ENCODE peak calls at places on chromosomes 6 and 20, in ten cellular contexts. A is stimulated activated CD4-positive, alpha-beta T cell treated with anti-CD3 and anti-CD28 coated beads, Interleukin-2, amount 100 ng/mL, for 48 hours; R is activated CD4-positive, alpha-beta T cell treated with anti-CD3 and anti-CD28 coated beads, Interleukin-2, amount 50 U/mL, for 24 hours; G is activated naive CD4-positive, alpha-beta T cell treated with Interleukin-2 at 50 U/mL for 16 hours; E is T-helper 9 cell; F is Right ventricle myocardium superior; M is NCI-H1105; Q is fibroblast of the aortic adventitia; Y is heart right ventricle; B is GM23248. T is an unnamed sample.

GRCh38 chr6:156563710-156564109 is 213.5 kb upstream of the ARID1B start:
- DNase-seq in B (no peak), R (no peak), G (no peak), F (no peak), M (peak), E (no peak), Q (no peak), Y (no peak), A (no peak), T (no peak)

GRCh38 chr6:108671790-108672189 is 111.1 kb downstream of the FOXO3 start:
- DNase-seq in A (no peak), Y (no peak), M (no peak), Q (no peak), F (no peak), E (no peak), B (no peak), R (no peak), G (no peak), T (no peak)

GRCh38 chr6:70686548-70687133 is 19.0 kb downstream of the SMAP1 start:
- DNase-seq in G (no peak), Y (no peak), R (no peak), E (no peak), B (peak), A (no peak), F (no peak), Q (peak), M (peak), T (peak)

GRCh38 chr6:42333622-42334021 is 116.0 kb upstream of the MRPS10 start:
- DNase-seq in M (no peak), B (no peak), Q (no peak), E (no peak), R (no peak), A (no peak), Y (no peak), G (no peak), F (no peak), T (no peak)

GRCh38 chr6:18978330-18979128 is 591.4 kb downstream of the RNF144B start:
- DNase-seq in F (no peak), Y (no peak), A (no peak), B (peak), G (no peak), R (no peak), E (no peak), Q (no peak), M (peak), T (peak)

GRCh38 chr6:71346034-71346680 is 57.5 kb downstream of the OGFRL1 start:
- DNase-seq in Q (no peak), G (no peak), Y (no peak), M (no peak), B (no peak), A (no peak), F (no peak), E (no peak), R (no peak), T (no peak)

GRCh38 chr20:57662313-57663240 is 42.4 kb upstream of the ZBP1 start:
- DNase-seq in F (peak), R (no peak), Y (no peak), B (no peak), Q (no peak), E (no peak), M (no peak), A (no peak), G (no peak), T (no peak)

GRCh38 chr20:57498425-57499400 is 26.2 kb downstream of the CTCFL start:
- DNase-seq in E (no peak), M (peak), Y (no peak), B (peak), G (peak), Q (peak), A (peak), R (no peak), F (no peak), T (no peak)

GRCh38 chr20:7935027-7935551 is 5.2 kb downstream of the HAO1 start:
- DNase-seq in F (no peak), Y (no peak), E (no peak), G (no peak), R (no peak), A (no peak), M (no peak), Q (no peak), B (no peak), T (no peak)

GRCh38 chr6:13248053-13248452 is 80.3 kb downstream of the TBC1D7 start:
- DNase-seq in R (no peak), M (peak), Q (peak), G (no peak), F (no peak), Y (no peak), E (no peak), A (no peak), B (no peak), T (no peak)

GRCh38 chr6:44012078-44012493 is 115.2 kb downstream of the MRPL14 start:
- DNase-seq in F (no peak), Q (peak), M (no peak), E (no peak), Y (no peak), R (no peak), B (peak), G (no peak), A (no peak), T (no peak)

GRCh38 chr6:28940294-28940858 is 16.6 kb upstream of the TRIM27 start:
- DNase-seq in E (peak), B (no peak), Y (no peak), M (peak), A (peak), Q (no peak), G (peak), F (no peak), R (no peak), T (peak)

GRCh38 chr20:40632346-40632976 is 56.6 kb downstream of the MAFB start:
- DNase-seq in M (no peak), E (no peak), Q (no peak), Y (no peak), G (no peak), R (no peak), F (no peak), B (no peak), A (no peak), T (peak)

GRCh38 chr20:39661833-39662232 is 699.7 kb downstream of the DHX35 start:
- DNase-seq in F (no peak), A (no peak), B (peak), M (no peak), E (no peak), G (no peak), R (no peak), Q (peak), Y (no peak), T (peak)

GRCh38 chr6:154053141-154053540 is 14.1 kb downstream of the OPRM1 start:
- DNase-seq in G (no peak), F (no peak), Y (no peak), R (no peak), B (no peak), Q (no peak), M (no peak), A (no peak), E (no peak), T (no peak)

GRCh38 chr6:33633462-33634158 is 12.5 kb downstream of the ITPR3 start:
- DNase-seq in A (no peak), Q (peak), E (peak), G (peak), Y (peak), B (peak), M (peak), R (no peak), F (peak), T (peak)

GRCh38 chr6:20534906-20535305 is 649 bp downstream of the CDKAL1 start:
- DNase-seq in F (no peak), G (peak), B (peak), Y (no peak), R (no peak), E (no peak), Q (peak), A (no peak), M (peak), T (peak)

GRCh38 chr6:24897186-24897585 is 38.6 kb downstream of the RIPOR2 start:
- DNase-seq in M (no peak), B (no peak), F (no peak), G (no peak), A (no peak), Q (no peak), E (no peak), Y (no peak), R (no peak), T (no peak)

GRCh38 chr20:56628873-56629463 is at the start of gene TFAP2C:
- DNase-seq in G (no peak), M (peak), F (peak), A (no peak), E (no peak), Y (peak), Q (no peak), B (peak), R (no peak), T (peak)

GRCh38 chr6:21611485-21611884 is 17.9 kb downstream of the SOX4 start:
- DNase-seq in R (no peak), M (peak), Q (no peak), E (no peak), G (no peak), F (no peak), B (no peak), Y (no peak), A (no peak), T (no peak)

T was measured in small intestine.